ENCODE peak calls at places on chromosomes 13 and 19, in six cellular contexts. C is CD8-positive, alpha-beta T cell; F is progenitor cell of endocrine pancreas; W is esophagus muscularis mucosa; S is right lobe of liver; Z is GM12865. L is an unnamed sample.

GRCh38 chr13:31476266-31476665 is 263.1 kb upstream of the RXFP2 start:
- DNase-seq in C (no peak), F (no peak), W (no peak), S (no peak), Z (no peak), L (no peak)

GRCh38 chr13:104648291-104648690 is 1582.1 kb upstream of the SLC10A2 start:
- DNase-seq in C (no peak), F (no peak), W (no peak), S (no peak), Z (no peak), L (no peak)

GRCh38 chr19:45528149-45528743 is 21.0 kb downstream of the VASP start:
- DNase-seq in C (no peak), F (peak), W (no peak), S (peak), Z (no peak), L (no peak)

GRCh38 chr13:40168425-40169155 is 497.9 kb downstream of the FOXO1 start:
- DNase-seq in C (no peak), F (no peak), W (no peak), S (no peak), Z (no peak), L (no peak)

GRCh38 chr19:2532252-2533071 is 56.5 kb downstream of the GADD45B start:
- DNase-seq in C (no peak), F (no peak), W (no peak), S (no peak), Z (no peak), L (no peak)

GRCh38 chr19:17687857-17688784 is at the start of gene UNC13A:
- DNase-seq in C (peak), F (peak), W (no peak), S (no peak), Z (peak), L (peak)

GRCh38 chr13:26425439-26426358 is 131.8 kb upstream of the WASF3 start:
- DNase-seq in C (no peak), F (no peak), W (no peak), S (no peak), Z (no peak), L (no peak)

GRCh38 chr13:97344250-97345175 is 89.5 kb upstream of the RAP2A start:
- DNase-seq in C (no peak), F (no peak), W (no peak), S (peak), Z (peak), L (no peak)

GRCh38 chr13:42395066-42395821 is 123.3 kb downstream of the AKAP11 start:
- DNase-seq in C (no peak), F (no peak), W (no peak), S (no peak), Z (no peak), L (no peak)

GRCh38 chr13:43285891-43286602 is 262.7 kb downstream of the DNAJC15 start:
- DNase-seq in C (no peak), F (no peak), W (no peak), S (no peak), Z (no peak), L (no peak)

GRCh38 chr13:100438059-100438788 is 150.4 kb downstream of the GGACT start:
- DNase-seq in C (no peak), F (no peak), W (peak), S (no peak), Z (no peak), L (no peak)

GRCh38 chr13:33060815-33061214 is 44.6 kb downstream of the KL start:
- DNase-seq in C (no peak), F (no peak), W (no peak), S (no peak), Z (no peak), L (no peak)
- TF ChIP-seq CTCF in C (no peak), F (no peak), W (no peak), S (no peak), Z (no peak), L (no peak)

DNA sequence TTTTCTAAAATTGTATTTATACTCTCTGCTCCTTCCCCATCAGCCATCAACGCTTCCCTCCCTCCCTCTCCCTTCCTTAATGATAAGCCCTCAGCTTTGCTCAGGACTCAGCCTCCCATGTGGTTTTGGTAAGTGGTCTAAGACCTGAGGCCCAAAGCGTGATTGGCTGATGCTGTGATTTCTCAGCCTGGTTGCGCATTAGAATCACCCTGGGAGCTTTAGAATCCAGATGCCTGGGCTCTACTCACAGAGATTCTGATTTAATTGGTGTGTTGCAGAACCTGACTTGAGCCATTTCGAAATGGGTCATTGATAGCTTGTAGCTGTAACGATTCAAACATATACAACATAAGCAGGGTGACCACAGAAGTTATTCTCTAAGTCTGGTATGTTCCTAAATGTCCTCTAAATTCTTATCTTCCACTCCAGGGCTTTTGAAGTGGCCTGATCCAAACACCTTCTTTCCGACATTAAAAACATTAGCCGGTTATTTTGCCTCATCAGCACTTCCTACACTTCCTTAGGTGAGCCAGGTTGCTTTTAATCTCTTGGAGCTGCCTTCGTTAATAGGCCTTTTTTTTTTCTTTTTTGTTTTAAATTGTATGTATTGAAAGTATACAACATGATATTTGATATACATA is 60.6 kb downstream of the LRCH1 start:
- DNase-seq in C (no peak), F (no peak), W (no peak), S (no peak), Z (no peak), L (no peak)
- TF ChIP-seq CTCF in C (no peak), F (no peak), W (no peak), S (no peak), Z (no peak), L (no peak)

DNA sequence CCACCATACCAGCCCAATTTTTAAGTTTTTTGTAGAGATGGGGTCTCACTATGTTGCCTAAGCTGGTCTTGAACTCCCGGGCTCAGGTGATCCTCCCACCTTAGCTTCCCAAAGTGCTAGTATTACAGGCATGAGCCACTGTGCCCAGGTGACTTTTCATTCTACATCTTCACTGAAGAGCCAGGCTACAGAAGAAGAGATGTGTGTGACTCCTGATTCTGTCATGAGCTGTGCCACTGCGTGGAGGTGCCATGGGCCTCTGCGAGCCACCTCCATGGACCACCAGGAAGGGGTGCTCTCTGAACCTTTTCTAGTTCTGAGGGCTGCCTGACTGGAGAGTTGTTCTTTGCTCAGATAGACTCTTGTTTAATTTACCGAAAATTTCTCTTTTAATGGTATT is 56.6 kb upstream of the RANBP3 start:
- DNase-seq in C (no peak), F (no peak), W (no peak), S (no peak), Z (no peak), L (peak)
- TF ChIP-seq CTCF in C (no peak), F (no peak), W (no peak), S (no peak), Z (no peak), L (no peak)

DNA sequence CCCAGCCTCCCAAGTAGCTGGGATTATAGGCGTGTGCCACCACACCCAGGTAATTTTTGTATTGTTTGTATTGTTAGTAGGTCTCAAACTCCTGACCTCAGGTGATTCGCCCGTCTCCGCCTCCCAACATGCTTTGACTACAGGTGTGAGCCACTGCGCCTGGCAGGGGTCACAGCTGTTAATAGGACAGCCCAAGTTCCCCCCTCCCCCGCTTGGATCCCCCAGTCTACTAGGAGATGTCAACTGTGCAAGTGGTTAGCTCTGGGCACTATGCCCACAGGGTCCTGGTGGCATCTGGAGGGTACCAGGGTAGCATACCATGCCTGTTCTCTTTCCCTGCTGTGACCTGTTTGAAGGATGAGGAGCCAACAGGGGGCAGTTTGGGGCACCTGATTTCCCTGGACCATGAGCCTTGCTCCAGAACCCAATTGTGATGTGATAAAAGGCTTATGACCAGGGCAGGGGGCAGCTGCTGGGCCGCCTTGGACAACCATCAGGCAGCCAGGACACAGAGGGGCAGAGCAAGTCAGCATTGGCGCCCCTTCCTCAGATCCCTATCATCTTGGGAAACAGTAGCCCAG is at the start of gene TSPAN16:
- DNase-seq in C (no peak), F (no peak), W (no peak), S (no peak), Z (no peak), L (no peak)
- TF ChIP-seq CTCF in C (no peak), F (no peak), W (no peak), S (no peak), Z (no peak), L (no peak)

DNA sequence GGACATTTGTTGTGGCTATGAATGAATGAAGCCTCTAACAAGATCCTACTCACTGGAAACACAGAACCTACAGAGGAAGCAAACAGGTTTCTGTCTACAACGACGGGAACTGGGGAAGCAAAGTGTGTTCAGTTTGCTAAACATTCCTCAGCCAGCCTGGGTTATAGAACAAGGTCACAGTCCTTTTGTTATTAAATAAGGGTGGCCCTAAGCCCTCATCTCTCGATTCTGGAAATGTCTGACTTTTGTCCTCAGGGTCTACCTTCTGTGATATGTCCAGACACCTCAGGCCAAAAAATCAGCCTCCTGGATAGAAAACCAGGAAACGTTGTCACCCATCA is 64.6 kb upstream of the ARHGEF7 start:
- DNase-seq in C (no peak), F (no peak), W (peak), S (no peak), Z (no peak), L (no peak)
- TF ChIP-seq CTCF in C (no peak), F (no peak), W (no peak), S (no peak), Z (no peak), L (peak)